ENCODE peak calls at places on chromosomes 1 and 21, in six cellular contexts. Z is ovary, V is caudate nucleus, Y is AG04450, D is lung, G is stomach. T is an unnamed sample.

GRCh38 chr1:171431994-171432393 is 53.3 kb upstream of the PRRC2C start:
- DNase-seq in Y (no peak), D (no peak), Z (no peak), V (no peak), G (no peak), T (no peak)

GRCh38 chr1:83998599-83999315 is at the start of gene TTLL7:
- DNase-seq in G (peak), Z (peak), V (peak), Y (no peak), D (peak), T (no peak)

GRCh38 chr21:31185663-31186062 is 147.4 kb upstream of the KRTAP19-8 start:
- DNase-seq in Z (no peak), D (no peak), Y (no peak), V (no peak), G (no peak), T (no peak)

GRCh38 chr1:43134068-43134467 is 38.0 kb downstream of the EBNA1BP2 start:
- DNase-seq in D (no peak), Z (no peak), V (no peak), G (no peak), Y (no peak), T (no peak)

GRCh38 chr1:113534875-113535274 is 144.6 kb downstream of the MAGI3 start:
- DNase-seq in G (no peak), V (no peak), Y (no peak), D (no peak), Z (no peak), T (no peak)

GRCh38 chr1:29415156-29415830 is 179.0 kb downstream of the PTPRU start:
- DNase-seq in Y (no peak), G (no peak), Z (no peak), D (no peak), V (no peak), T (no peak)

GRCh38 chr1:39969531-39970270 is 14.8 kb downstream of the MFSD2A start:
- DNase-seq in Y (no peak), G (no peak), D (no peak), Z (no peak), V (no peak), T (no peak)

GRCh38 chr1:89804646-89805237 is 16.1 kb upstream of the LRRC8D start:
- DNase-seq in Z (peak), G (peak), D (peak), Y (peak), V (peak), T (peak)

GRCh38 chr1:8232036-8232757 is 85.7 kb upstream of the SLC45A1 start:
- DNase-seq in Y (no peak), D (no peak), Z (no peak), V (no peak), G (no peak), T (no peak)

GRCh38 chr1:76053021-76053420 is 21.5 kb upstream of the ST6GALNAC3 start:
- DNase-seq in D (no peak), G (no peak), Y (no peak), V (no peak), Z (no peak), T (no peak)

GRCh38 chr1:40582121-40582520 is 50.7 kb downstream of the ZNF684 start:
- DNase-seq in D (no peak), Z (no peak), V (no peak), Y (no peak), G (no peak), T (no peak)

GRCh38 chr21:33205476-33205875 is 24.3 kb upstream of the IFNAR2 start:
- DNase-seq in Y (no peak), D (peak), G (no peak), V (no peak), Z (no peak), T (no peak)

GRCh38 chr1:8353386-8353785 is 35.5 kb downstream of the SLC45A1 start:
- DNase-seq in D (no peak), Z (peak), Y (no peak), G (no peak), V (no peak), T (no peak)

GRCh38 chr1:92168657-92169056 is 49.1 kb upstream of the C1orf146 start:
- DNase-seq in G (no peak), V (peak), Y (no peak), Z (no peak), D (no peak), T (no peak)

GRCh38 chr1:96236156-96236739 is 485.3 kb upstream of the PTBP2 start:
- DNase-seq in Y (peak), V (peak), D (no peak), Z (no peak), G (peak), T (peak)

GRCh38 chr1:109315288-109315687 is 8.5 kb upstream of the MYBPHL start:
- DNase-seq in G (no peak), D (no peak), V (no peak), Y (no peak), Z (no peak), T (no peak)

GRCh38 chr21:39518055-39518844 is 66.5 kb downstream of the SH3BGR start:
- DNase-seq in Y (peak), G (peak), D (peak), V (peak), Z (no peak), T (peak)

GRCh38 chr1:203629509-203630082 is 3.0 kb downstream of the ATP2B4 start:
- DNase-seq in V (no peak), Z (peak), G (peak), Y (no peak), D (peak), T (peak)

GRCh38 chr1:106022312-106022902 is 1034.1 kb upstream of the PRMT6 start:
- DNase-seq in D (no peak), Y (no peak), Z (no peak), G (no peak), V (no peak), T (no peak)

GRCh38 chr1:58204284-58204683 is 342.2 kb downstream of the OMA1 start:
- DNase-seq in Z (no peak), G (no peak), D (no peak), V (no peak), Y (no peak), T (no peak)

GRCh38 chr1:200351826-200352549 is 57.8 kb downstream of the ZNF281 start:
- DNase-seq in G (no peak), V (no peak), D (no peak), Y (peak), Z (no peak), T (peak)

GRCh38 chr1:101237229-101237837 is 514 bp downstream of the S1PR1 start:
- DNase-seq in V (no peak), G (no peak), Z (no peak), D (no peak), Y (peak), T (no peak)

GRCh38 chr1:54812801-54813478 is 11.8 kb upstream of the TTC22 start:
- DNase-seq in G (peak), D (no peak), Y (no peak), Z (no peak), V (no peak), T (no peak)

GRCh38 chr1:37605061-37605650 is 9.4 kb upstream of the GNL2 start:
- DNase-seq in G (no peak), V (no peak), D (no peak), Y (no peak), Z (no peak), T (no peak)

GRCh38 chr1:220786057-220786336 is 716 bp upstream of the MTARC1 start:
- DNase-seq in G (peak), V (no peak), Z (no peak), D (no peak), Y (no peak), T (no peak)

GRCh38 chr21:16195476-16195875 is 465.7 kb downstream of the USP25 start:
- DNase-seq in D (no peak), G (no peak), Y (peak), V (no peak), Z (no peak), T (no peak)
- H3K27ac ChIP-seq in D (no peak), G (peak), Y (no peak), V (peak), Z (peak), T (peak)

GRCh38 chr1:193580419-193580818 is 394.0 kb upstream of the B3GALT2 start:
- DNase-seq in V (no peak), Z (no peak), Y (no peak), D (no peak), G (no peak), T (no peak)

GRCh38 chr1:193584840-193585239 is 398.4 kb upstream of the B3GALT2 start:
- DNase-seq in G (no peak), Z (no peak), V (no peak), Y (no peak), D (no peak), T (no peak)

GRCh38 chr1:193579323-193579722 is 392.9 kb upstream of the B3GALT2 start:
- DNase-seq in G (no peak), D (no peak), V (no peak), Y (no peak), Z (no peak), T (no peak)

GRCh38 chr1:193581338-193581737 is 394.9 kb upstream of the B3GALT2 start:
- DNase-seq in Z (no peak), V (no peak), Y (no peak), G (no peak), D (no peak), T (no peak)
- H3K27ac ChIP-seq in Z (no peak), V (no peak), Y (no peak), G (no peak), D (no peak), T (no peak)

GRCh38 chr1:4309676-4310320 is 344.6 kb upstream of the AJAP1 start:
- DNase-seq in V (no peak), Y (no peak), D (no peak), G (no peak), Z (no peak), T (no peak)
- H3K27ac ChIP-seq in V (no peak), Y (no peak), D (no peak), G (no peak), Z (no peak), T (no peak)

GRCh38 chr1:4044967-4045366 is 144.9 kb upstream of the C1orf174 start:
- DNase-seq in Y (no peak), D (no peak), G (no peak), Z (no peak), V (no peak), T (no peak)
- H3K27ac ChIP-seq in Y (no peak), D (no peak), G (no peak), Z (no peak), V (no peak), T (no peak)

DNA sequence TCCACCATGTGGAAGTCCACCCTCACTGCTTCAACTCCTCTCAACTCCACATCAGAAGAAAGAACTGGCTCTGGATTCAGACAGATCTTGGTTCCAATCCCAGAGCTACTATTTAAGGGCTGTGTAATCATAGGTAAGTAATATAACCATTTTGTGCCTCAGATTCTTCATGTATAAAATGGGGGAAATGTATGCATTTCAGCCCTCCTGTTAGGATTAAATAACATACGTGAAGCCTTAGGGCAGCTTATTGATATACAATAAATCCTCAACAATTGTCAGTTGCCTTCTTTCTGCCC is 23.3 kb downstream of the OTUD7B start:
- DNase-seq in V (no peak), D (no peak), G (no peak), Y (no peak), Z (no peak), T (no peak)
- H3K27ac ChIP-seq in V (no peak), D (no peak), G (peak), Y (no peak), Z (peak), T (peak)

GRCh38 chr1:154961497-154962237 is at the start of gene PYGO2:
- DNase-seq in D (peak), G (peak), V (peak), Y (no peak), Z (peak), T (peak)
- H3K27ac ChIP-seq in D (peak), G (peak), V (peak), Y (peak), Z (peak), T (peak)